ENCODE peak calls at places on chromosomes 6 and 20, in four cellular contexts. M is IMR-90, C is H9, G is H1. X is an unnamed sample.

GRCh38 chr6:25980935-25981334 is 18.3 kb downstream of the TRIM38 start:
- DNase-seq in M (no peak), C (no peak), G (no peak), X (no peak)

GRCh38 chr6:11008821-11009220 is 35.3 kb downstream of the ELOVL2 start:
- DNase-seq in M (peak), C (no peak), G (no peak), X (no peak)

GRCh38 chr6:41428402-41428994 is 93.1 kb downstream of the NCR2 start:
- DNase-seq in M (no peak), C (no peak), G (no peak), X (no peak)

GRCh38 chr6:168704678-168705077 is 263.7 kb downstream of the SMOC2 start:
- DNase-seq in M (no peak), C (no peak), G (no peak), X (no peak)

GRCh38 chr6:113299526-113299925 is 557.6 kb upstream of the MARCKS start:
- DNase-seq in M (peak), C (no peak), G (no peak), X (no peak)

GRCh38 chr20:58086763-58087566 is 141.5 kb downstream of the ANKRD60 start:
- DNase-seq in M (peak), C (peak), G (no peak), X (peak)

GRCh38 chr6:150940951-150941350 is 75.4 kb downstream of the MTHFD1L start:
- DNase-seq in M (peak), C (no peak), G (no peak), X (no peak)

GRCh38 chr20:34904202-34904621 is 27.8 kb downstream of the ACSS2 start:
- DNase-seq in M (no peak), C (no peak), G (no peak), X (no peak)

GRCh38 chr20:10947726-10948125 is 273.9 kb upstream of the JAG1 start:
- DNase-seq in M (no peak), C (no peak), G (no peak), X (no peak)
- H4K5ac ChIP-seq in M (no peak), C (no peak), G (no peak), X (no peak)

GRCh38 chr6:117465691-117466090 is 16.8 kb upstream of the DCBLD1 start:
- DNase-seq in M (no peak), C (no peak), G (no peak), X (no peak)
- H2AK5ac ChIP-seq in M (peak), C (no peak), G (no peak), X (no peak)

GRCh38 chr20:2914160-2914559 is 40.9 kb downstream of the PTPRA start:
- DNase-seq in M (no peak), C (no peak), G (no peak), X (no peak)
- H3K4me2 ChIP-seq in M (no peak), C (no peak), G (no peak), X (no peak)

DNA sequence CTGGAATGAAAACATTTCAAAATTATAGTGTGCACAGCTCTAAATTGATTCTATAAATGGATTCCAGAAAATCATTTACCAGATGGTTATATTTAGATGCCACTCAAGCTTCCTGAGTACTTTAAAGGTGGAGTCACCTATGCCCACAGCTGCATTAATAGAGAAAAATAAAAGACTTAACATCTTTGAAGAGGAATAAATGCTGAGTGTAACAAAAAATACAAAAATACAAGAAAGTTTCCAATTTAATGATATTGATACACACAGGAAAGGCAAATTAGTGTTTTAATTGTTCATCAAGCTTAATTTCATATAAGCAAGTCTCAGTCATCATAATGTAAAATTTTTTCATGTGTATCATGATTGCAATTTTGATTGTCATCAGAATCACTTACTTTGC is 89.5 kb upstream of the MANEA start:
- DNase-seq in M (no peak), C (no peak), G (no peak), X (no peak)
- H4K5ac ChIP-seq in M (no peak), C (no peak), G (no peak), X (no peak)

DNA sequence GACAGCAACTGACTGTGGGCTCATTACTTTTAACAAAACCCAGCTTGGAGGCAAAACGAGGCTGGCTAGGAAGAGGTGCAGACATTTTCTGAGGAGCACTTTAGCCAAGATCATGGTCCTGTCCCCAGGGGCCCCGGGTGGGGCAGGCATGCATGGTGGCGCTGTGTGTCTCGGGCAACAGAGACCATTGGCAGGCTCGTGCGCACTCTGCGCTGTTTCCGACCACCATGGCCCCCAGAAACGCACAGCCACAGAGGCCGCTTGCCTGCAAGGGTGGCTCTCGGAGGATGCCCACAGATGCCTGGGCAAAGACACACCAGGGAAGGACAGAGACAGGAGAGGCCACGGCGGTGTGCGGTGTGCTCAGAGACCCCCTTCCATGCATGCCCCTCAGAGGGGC is 6.7 kb downstream of the BHLHE23 start:
- DNase-seq in M (no peak), C (no peak), G (no peak), X (no peak)
- H2AK5ac ChIP-seq in M (no peak), C (no peak), G (no peak), X (no peak)

GRCh38 chr6:43687079-43687436 is 533 bp downstream of the MRPS18A start:
- DNase-seq in M (no peak), C (no peak), G (no peak), X (no peak)
- H3K4me2 ChIP-seq in M (peak), C (peak), G (peak), X (peak)

GRCh38 chr20:53718622-53719021 is 125.0 kb upstream of the ZNF217 start:
- DNase-seq in M (no peak), C (no peak), G (no peak), X (no peak)
- H4K5ac ChIP-seq in M (no peak), C (no peak), G (no peak), X (no peak)

GRCh38 chr20:22584922-22585785 is 782 bp upstream of the FOXA2 start:
- DNase-seq in M (no peak), C (peak), G (no peak), X (peak)
- H2AK5ac ChIP-seq in M (no peak), C (no peak), G (no peak), X (no peak)